ENCODE peak calls at places on chromosome 18, in six cellular contexts. V is NCI-H2029 treated with DMSO at 0.1 percent for 48 hours; T is activated T-helper 2 cell treated with anti-CD3 and anti-CD28 coated beads, Interferon-gamma antibody, Interleukin-2, Interleukin-4, amounts not matched to agents 10 μg/mL and 5 μg/mL and 100 μg/mL, durations not matched to agents 14 hours and 24 hours and 36 hours; Q is EH; P is fibroblast of mammary gland; A is skeletal muscle cell. N is an unnamed sample.

GRCh38 chr18:47149457-47150028 is 757 bp downstream of the HDHD2 start:
- DNase-seq in V (no peak), T (no peak), Q (peak; percentile 27), P (peak; percentile 7), A (no peak), N (no peak)

GRCh38 chr18:26655010-26655613 is 106.8 kb upstream of the KCTD1 start:
- DNase-seq in V (no peak), T (no peak), Q (no peak), P (peak; percentile 21), A (no peak), N (no peak)

GRCh38 chr18:3027301-3027700 is 14.4 kb upstream of the LPIN2 start:
- DNase-seq in V (no peak), T (no peak), Q (peak; percentile 56), P (no peak), A (no peak), N (no peak)

GRCh38 chr18:76963951-76964350 is 141.6 kb downstream of the ZNF236 start:
- DNase-seq in V (no peak), T (no peak), Q (no peak), P (no peak), A (no peak), N (no peak)

GRCh38 chr18:13437801-13438506 is 219.4 kb downstream of the LDLRAD4 start:
- DNase-seq in V (no peak), T (peak; percentile 43), Q (no peak), P (no peak), A (no peak), N (no peak)

GRCh38 chr18:44988821-44989587 is 308.3 kb downstream of the SETBP1 start:
- DNase-seq in V (no peak), T (no peak), Q (peak; percentile 27), P (no peak), A (no peak), N (no peak)

GRCh38 chr18:36127866-36128845 is 984 bp downstream of the SLC39A6 start:
- DNase-seq in V (no peak), T (no peak), Q (peak; percentile 56), P (peak; percentile 27), A (no peak), N (peak; percentile 6)

GRCh38 chr18:74679006-74679678 is 81.5 kb downstream of the ZNF407 start:
- DNase-seq in V (no peak), T (no peak), Q (no peak), P (no peak), A (no peak), N (no peak)

GRCh38 chr18:48475635-48476549 is 62.9 kb upstream of the CTIF start:
- DNase-seq in V (peak; percentile 69), T (no peak), Q (peak; percentile 84), P (peak; percentile 78), A (peak; percentile 40), N (no peak)

GRCh38 chr18:35510071-35511010 is 12.6 kb upstream of the INO80C start:
- DNase-seq in V (no peak), T (no peak), Q (peak; percentile 25), P (no peak), A (no peak), N (no peak)

GRCh38 chr18:22678486-22678885 is 254.6 kb upstream of the RBBP8 start:
- DNase-seq in V (no peak), T (no peak), Q (peak; percentile 11), P (no peak), A (no peak), N (no peak)

GRCh38 chr18:52481116-52481515 is 141.1 kb downstream of the DCC start:
- DNase-seq in V (no peak), T (no peak), Q (no peak), P (no peak), A (no peak), N (no peak)

GRCh38 chr18:22173221-22173927 is 4.0 kb downstream of the GATA6 start:
- DNase-seq in V (no peak), T (no peak), Q (no peak), P (no peak), A (no peak), N (no peak)

GRCh38 chr18:50069422-50069821 is 125.5 kb downstream of the MYO5B start:
- DNase-seq in V (no peak), T (no peak), Q (no peak), P (no peak), A (no peak), N (no peak)

GRCh38 chr18:524496-524895 is 24.0 kb upstream of the COLEC12 start:
- DNase-seq in V (no peak), T (no peak), Q (peak; percentile 90), P (peak; percentile 87), A (peak; percentile 69), N (no peak)

GRCh38 chr18:28159055-28159454 is 17.9 kb downstream of the CDH2 start:
- DNase-seq in V (no peak), T (no peak), Q (peak; percentile 47), P (no peak), A (no peak), N (no peak)

GRCh38 chr18:3985030-3985429 is 470.1 kb downstream of the DLGAP1 start:
- DNase-seq in V (no peak), T (no peak), Q (peak; percentile 25), P (peak; percentile 32), A (no peak), N (no peak)